ENCODE peak calls at places on chromosomes 4 and X, in nine cellular contexts. T is MM.1S, L is A549, U is progenitor cell of endocrine pancreas, J is esophagus muscularis mucosa, I is fibroblast of pulmonary artery, A is fibroblast of mammary gland, X is psoas muscle, G is astrocyte of the spinal cord. C is an unnamed sample.

GRCh38 chr4:40058121-40058520 is 1.5 kb downstream of the N4BP2 start:
- DNase-seq in T (no peak), L (no peak), U (no peak), J (no peak), I (peak), A (peak), X (no peak), G (no peak), C (no peak)

GRCh38 chr4:16225139-16225538 is 1.1 kb downstream of the TAPT1 start:
- DNase-seq in T (peak), L (peak), U (no peak), J (no peak), I (peak), A (peak), X (no peak), G (peak), C (no peak)

GRCh38 chrX:41837270-41837944 is 85.9 kb downstream of the CASK start:
- DNase-seq in T (no peak), L (no peak), U (no peak), J (no peak), I (no peak), A (no peak), X (no peak), G (no peak), C (no peak)

GRCh38 chrX:69616520-69617203 is 749 bp downstream of the EDA start:
- DNase-seq in T (peak), L (no peak), U (peak), J (no peak), I (peak), A (no peak), X (peak), G (no peak), C (no peak)

GRCh38 chr4:123481034-123481433 is 84.4 kb downstream of the SPRY1 start:
- DNase-seq in T (no peak), L (peak), U (no peak), J (no peak), I (peak), A (peak), X (no peak), G (peak), C (peak)

GRCh38 chr4:158163941-158164665 is 8.7 kb downstream of the GASK1B start:
- DNase-seq in T (no peak), L (no peak), U (no peak), J (no peak), I (no peak), A (peak), X (no peak), G (no peak), C (peak)

GRCh38 chrX:148995661-148996060 is 495.2 kb downstream of the AFF2 start:
- DNase-seq in T (no peak), L (no peak), U (no peak), J (no peak), I (no peak), A (no peak), X (no peak), G (no peak), C (no peak)

GRCh38 chr4:24544208-24544607 is 40.1 kb downstream of the DHX15 start:
- DNase-seq in T (peak), L (no peak), U (no peak), J (no peak), I (no peak), A (no peak), X (no peak), G (no peak), C (no peak)

GRCh38 chrX:698246-698645 is 67.7 kb downstream of the SHOX start:
- DNase-seq in T (no peak), L (no peak), U (no peak), J (no peak), I (no peak), A (no peak), X (no peak), G (no peak), C (peak)

GRCh38 chr4:185997287-185997686 is 71.7 kb upstream of the TLR3 start:
- DNase-seq in T (no peak), L (no peak), U (no peak), J (no peak), I (no peak), A (no peak), X (no peak), G (no peak), C (no peak)

GRCh38 chr4:78862314-78862737 is 76.9 kb downstream of the PAQR3 start:
- DNase-seq in T (no peak), L (peak), U (no peak), J (no peak), I (no peak), A (no peak), X (no peak), G (no peak), C (no peak)

GRCh38 chr4:164807611-164808010 is 53.7 kb downstream of the SMIM31 start:
- DNase-seq in T (no peak), L (peak), U (no peak), J (no peak), I (no peak), A (no peak), X (no peak), G (peak), C (no peak)

GRCh38 chr4:151797131-151797530 is 36.3 kb upstream of the GATB start:
- DNase-seq in T (no peak), L (peak), U (no peak), J (no peak), I (peak), A (no peak), X (no peak), G (peak), C (peak)

GRCh38 chrX:153319295-153319694 is 2.3 kb downstream of the PNMA6F start:
- DNase-seq in T (no peak), L (no peak), U (no peak), J (no peak), I (no peak), A (no peak), X (no peak), G (no peak), C (no peak)

GRCh38 chr4:8061145-8061544 is 97.5 kb downstream of the ABLIM2 start:
- DNase-seq in T (no peak), L (no peak), U (no peak), J (no peak), I (no peak), A (no peak), X (no peak), G (no peak), C (no peak)

GRCh38 chr4:13907255-13907751 is 279.8 kb upstream of the BOD1L1 start:
- DNase-seq in T (peak), L (peak), U (no peak), J (peak), I (peak), A (peak), X (no peak), G (peak), C (peak)

GRCh38 chr4:1628892-1629703 is 55.0 kb downstream of the FAM53A start:
- DNase-seq in T (peak), L (peak), U (peak), J (no peak), I (peak), A (peak), X (peak), G (peak), C (peak)

GRCh38 chrX:17405225-17405969 is 30.4 kb downstream of the NHS start:
- DNase-seq in T (no peak), L (peak), U (no peak), J (no peak), I (no peak), A (peak), X (no peak), G (no peak), C (peak)

GRCh38 chr4:156347412-156348075 is 393.9 kb upstream of the CTSO start:
- DNase-seq in T (no peak), L (no peak), U (no peak), J (no peak), I (peak), A (peak), X (no peak), G (peak), C (peak)

GRCh38 chrX:46444011-46444410 is 101.2 kb downstream of the ZNF674 start:
- DNase-seq in T (no peak), L (peak), U (no peak), J (no peak), I (peak), A (peak), X (no peak), G (peak), C (peak)

GRCh38 chr4:103410401-103410800 is 212.3 kb upstream of the CENPE start:
- DNase-seq in T (no peak), L (no peak), U (no peak), J (no peak), I (peak), A (no peak), X (no peak), G (no peak), C (no peak)

GRCh38 chrX:71171110-71171801 is 26.6 kb downstream of the NLGN3 start:
- DNase-seq in T (no peak), L (no peak), U (no peak), J (no peak), I (no peak), A (no peak), X (no peak), G (no peak), C (no peak)

GRCh38 chrX:7170903-7171302 is 22.9 kb upstream of the PUDP start:
- DNase-seq in T (no peak), L (peak), U (no peak), J (no peak), I (peak), A (peak), X (no peak), G (no peak), C (no peak)

GRCh38 chr4:151043803-151044535 is 28.9 kb upstream of the LRBA start:
- DNase-seq in T (no peak), L (no peak), U (no peak), J (no peak), I (no peak), A (no peak), X (no peak), G (no peak), C (no peak)

GRCh38 chr4:160745126-160745525 is 1418.7 kb downstream of the FSTL5 start:
- DNase-seq in T (no peak), L (no peak), U (no peak), J (no peak), I (no peak), A (no peak), X (no peak), G (no peak), C (no peak)

GRCh38 chrX:154396948-154397887 is 959 bp upstream of the RPL10 start:
- DNase-seq in T (peak), L (peak), U (peak), J (no peak), I (peak), A (peak), X (peak), G (peak), C (peak)

GRCh38 chr4:140533951-140534480 is 10.0 kb downstream of the ELMOD2 start:
- DNase-seq in T (no peak), L (no peak), U (no peak), J (no peak), I (peak), A (peak), X (no peak), G (peak), C (no peak)

GRCh38 chr4:85836588-85836987 is 361.6 kb downstream of the ARHGAP24 start:
- DNase-seq in T (no peak), L (no peak), U (no peak), J (no peak), I (no peak), A (no peak), X (no peak), G (no peak), C (no peak)

GRCh38 chr4:149056615-149057014 is 614.4 kb upstream of the NR3C2 start:
- DNase-seq in T (no peak), L (no peak), U (no peak), J (no peak), I (no peak), A (no peak), X (no peak), G (no peak), C (no peak)

DNA sequence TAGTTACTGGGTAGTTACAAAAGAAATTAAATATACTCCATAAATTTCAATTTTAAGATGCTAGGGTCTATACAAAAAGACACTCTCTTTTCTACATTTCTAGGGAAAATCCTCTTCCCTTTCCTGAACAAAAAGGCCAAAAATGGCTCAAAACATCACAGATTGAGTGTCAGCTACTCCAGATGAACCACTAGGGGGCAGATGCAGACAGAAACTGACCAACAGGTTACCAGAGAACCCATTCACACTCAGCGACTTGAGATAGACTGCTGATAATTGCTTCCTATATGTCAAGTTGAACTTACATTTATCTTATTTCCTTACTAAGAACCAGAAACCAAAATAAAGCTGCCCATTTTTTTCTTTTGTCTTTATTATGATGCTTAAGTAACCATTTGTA is 83.4 kb upstream of the MID1IP1 start:
- DNase-seq in T (peak), L (peak), U (no peak), J (no peak), I (peak), A (peak), X (no peak), G (peak), C (peak)
- TF ChIP-seq CTCF in T (peak), L (peak), U (peak), J (peak), I (peak), A (peak), X (peak), G (peak), C (peak)

DNA sequence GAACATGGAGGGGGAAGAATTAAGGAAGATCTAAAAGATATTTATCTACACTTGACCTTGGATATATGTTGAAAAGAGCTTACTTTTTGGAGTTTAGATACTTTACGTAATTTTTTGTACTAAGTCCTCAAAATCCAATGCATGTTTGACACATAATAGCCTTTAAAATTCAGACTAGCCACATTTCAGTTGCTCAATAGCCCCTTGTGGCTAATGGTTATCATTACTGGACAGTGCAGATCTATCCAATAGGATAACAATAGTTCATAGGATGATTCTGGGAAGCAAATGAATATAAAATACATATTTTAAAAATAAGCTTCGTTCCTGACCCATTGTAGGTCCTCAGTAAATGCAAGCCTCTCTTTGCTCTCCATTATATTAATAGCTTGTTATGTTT is 13.8 kb downstream of the AP1AR start:
- DNase-seq in T (no peak), L (no peak), U (no peak), J (no peak), I (peak), A (peak), X (no peak), G (no peak), C (peak)
- TF ChIP-seq CTCF in T (peak), L (no peak), U (peak), J (no peak), I (peak), A (peak), X (no peak), G (peak), C (no peak)

DNA sequence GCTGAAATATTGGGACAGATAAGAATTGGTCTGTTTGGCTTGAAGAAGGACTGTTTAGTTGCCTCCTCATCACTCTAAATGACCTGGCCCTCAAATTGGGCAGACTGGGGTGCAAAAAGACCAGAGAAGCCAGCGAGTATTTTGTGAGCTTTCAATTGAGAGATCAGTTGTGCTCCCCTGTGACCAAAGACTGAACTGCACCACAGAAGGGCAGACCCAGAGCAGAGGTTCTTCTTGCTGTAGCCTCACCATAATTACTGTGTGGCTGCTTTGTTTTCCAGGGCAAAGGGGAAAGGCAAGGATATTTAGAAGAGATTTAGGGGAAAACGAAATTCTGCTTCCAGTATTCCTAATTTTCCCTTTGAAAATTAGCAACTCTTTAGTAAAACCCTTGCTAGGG is 104.0 kb upstream of the MBNL3 start:
- DNase-seq in T (peak), L (peak), U (no peak), J (no peak), I (peak), A (peak), X (no peak), G (no peak), C (peak)
- TF ChIP-seq CTCF in T (peak), L (no peak), U (peak), J (peak), I (peak), A (peak), X (peak), G (peak), C (peak)

DNA sequence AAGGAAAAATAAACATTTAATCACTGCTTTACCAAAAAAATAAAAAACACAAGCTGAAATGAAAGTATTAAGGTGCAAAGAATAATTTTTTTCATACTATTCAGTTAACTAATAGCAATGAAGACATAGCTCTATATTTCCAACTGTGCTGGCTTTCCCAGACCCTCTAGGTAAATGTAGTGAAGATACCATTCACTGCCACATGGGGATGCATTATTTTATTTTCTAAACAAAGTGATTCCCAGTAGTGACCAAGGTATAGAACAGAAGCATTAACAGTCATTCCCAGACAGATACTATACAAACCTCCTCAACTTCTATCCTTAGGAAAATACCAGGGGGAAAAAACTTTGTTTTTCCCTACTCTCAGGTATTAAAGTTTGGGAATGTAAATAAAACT is 39.4 kb downstream of the ANTXR2 start:
- DNase-seq in T (no peak), L (no peak), U (no peak), J (no peak), I (no peak), A (no peak), X (no peak), G (no peak), C (no peak)
- TF ChIP-seq CTCF in T (no peak), L (no peak), U (peak), J (no peak), I (no peak), A (peak), X (no peak), G (no peak), C (no peak)

DNA sequence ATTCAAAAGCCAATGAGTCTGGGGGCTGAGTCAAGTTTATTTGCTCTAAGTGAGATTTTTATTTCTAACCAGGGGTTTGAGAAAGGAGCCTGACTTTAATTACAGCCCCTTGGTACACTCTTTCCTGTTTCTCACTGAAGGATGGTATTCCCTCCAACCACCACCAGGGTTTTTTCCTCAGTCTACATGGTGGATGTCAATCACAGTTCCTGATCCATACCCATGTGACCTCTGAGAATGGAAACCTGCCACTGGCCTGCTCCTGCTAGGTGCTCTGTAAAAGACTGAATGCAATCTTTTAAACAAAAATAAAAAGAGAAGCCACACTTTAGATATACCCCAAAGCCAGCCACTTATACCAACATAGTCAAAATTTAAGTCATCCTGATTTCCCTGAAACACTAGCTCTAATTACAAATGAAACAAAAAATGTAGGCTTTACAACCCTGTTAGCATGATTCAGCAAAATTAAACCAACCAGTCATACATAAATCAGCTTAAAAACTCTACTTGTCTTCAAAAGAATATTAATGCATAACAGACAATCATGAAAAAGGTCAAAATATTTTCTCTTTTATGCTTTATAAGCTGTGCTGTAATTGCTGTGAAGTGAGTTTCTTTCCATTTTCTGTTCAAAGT is 112.1 kb upstream of the NWD2 start:
- DNase-seq in T (no peak), L (no peak), U (no peak), J (no peak), I (no peak), A (no peak), X (no peak), G (no peak), C (no peak)
- TF ChIP-seq CTCF in T (no peak), L (no peak), U (peak), J (peak), I (no peak), A (no peak), X (no peak), G (no peak), C (no peak)

C was measured in foreskin fibroblast.